ENCODE peak calls at places on chromosomes 6 and 20, in eight cellular contexts. J is DMS53; B is Right ventricle myocardium inferior; P is HEK293T; Z is naive B cell; I is stimulated activated CD4-positive, alpha-beta T cell treated with anti-CD3 and anti-CD28 coated beads, Interleukin-2, amount 100 ng/mL, for 48 hours; O is HCT116; D is osteocyte. Q is an unnamed sample.

GRCh38 chr20:8932192-8933150 is 136.4 kb upstream of the PLCB4 start:
- DNase-seq in B (no peak), D (no peak), J (peak), Z (no peak), P (no peak), I (no peak), O (no peak), Q (no peak)

GRCh38 chr20:25040438-25040831 is 17.5 kb downstream of the ACSS1 start:
- DNase-seq in B (no peak), O (no peak), P (no peak), I (no peak), Z (no peak), J (no peak), D (no peak), Q (no peak)

GRCh38 chr20:35007413-35007812 is 51.7 kb downstream of the MYH7B start:
- DNase-seq in I (no peak), O (no peak), Z (no peak), J (no peak), P (no peak), B (peak), D (no peak), Q (peak)

GRCh38 chr6:55047433-55048044 is 126.8 kb upstream of the HCRTR2 start:
- DNase-seq in B (no peak), O (no peak), J (no peak), Z (no peak), P (no peak), D (no peak), I (no peak), Q (no peak)

GRCh38 chr6:166936079-166936787 is 20.1 kb downstream of the RNASET2 start:
- DNase-seq in I (no peak), P (no peak), B (no peak), D (peak), J (no peak), O (no peak), Z (peak), Q (no peak)

GRCh38 chr6:18528084-18528743 is 141.1 kb downstream of the RNF144B start:
- DNase-seq in I (no peak), D (no peak), J (peak), P (no peak), Z (no peak), B (no peak), O (no peak), Q (no peak)

GRCh38 chr20:43975096-43975768 is 60.6 kb downstream of the TOX2 start:
- DNase-seq in O (peak), P (no peak), J (peak), I (no peak), D (no peak), B (no peak), Z (no peak), Q (no peak)

GRCh38 chr6:32815996-32816395 is 806 bp downstream of the HLA-DOB start:
- DNase-seq in J (no peak), D (no peak), I (no peak), P (no peak), B (no peak), O (no peak), Z (peak), Q (no peak)

GRCh38 chr20:63128956-63129355 is 87.0 kb downstream of the YTHDF1 start:
- DNase-seq in J (no peak), D (peak), Z (no peak), P (no peak), O (no peak), B (no peak), I (no peak), Q (no peak)

GRCh38 chr6:17484201-17484606 is 90.8 kb downstream of the CAP2 start:
- DNase-seq in Z (no peak), I (no peak), P (peak), B (no peak), D (no peak), J (no peak), O (no peak), Q (no peak)

GRCh38 chr6:169751242-169752073 is at the start of the genes DYNLT2 and ERMARD:
- DNase-seq in D (peak), Z (peak), B (peak), I (peak), J (peak), O (peak), P (peak), Q (peak)

GRCh38 chr6:158853072-158853871 is 34.1 kb upstream of the EZR start:
- DNase-seq in O (peak), B (peak), P (peak), D (no peak), I (peak), Z (peak), J (peak), Q (peak)

GRCh38 chr6:98880486-98880885 is 46.1 kb downstream of the POU3F2 start:
- DNase-seq in Z (no peak), B (no peak), J (no peak), I (no peak), P (no peak), O (no peak), D (no peak), Q (no peak)

GRCh38 chr6:116059713-116060571 is 749 bp downstream of the FRK start:
- DNase-seq in D (no peak), Z (no peak), J (peak), I (no peak), O (no peak), P (no peak), B (no peak), Q (no peak)

GRCh38 chr6:87066449-87067288 is 28.2 kb downstream of the CGA start:
- DNase-seq in D (no peak), Z (peak), O (peak), I (peak), P (peak), B (no peak), J (peak), Q (no peak)

GRCh38 chr6:33455051-33455450 is 675 bp downstream of the ZBTB9 start:
- DNase-seq in Z (no peak), P (no peak), D (no peak), B (no peak), O (no peak), I (no peak), J (peak), Q (no peak)

GRCh38 chr6:193773-194310 is 98.4 kb upstream of the DUSP22 start:
- DNase-seq in J (no peak), O (no peak), D (no peak), P (no peak), I (no peak), Z (peak), B (no peak), Q (no peak)

GRCh38 chr6:15715060-15715459 is 52.2 kb upstream of the DTNBP1 start:
- DNase-seq in I (peak), D (no peak), J (peak), O (no peak), B (no peak), P (no peak), Z (no peak), Q (no peak)

GRCh38 chr6:49457771-49458170 is 5.3 kb downstream of the MMUT start:
- DNase-seq in J (no peak), O (no peak), P (no peak), B (no peak), Z (no peak), I (no peak), D (no peak), Q (no peak)

GRCh38 chr6:8743146-8743745 is 307.9 kb upstream of the SLC35B3 start:
- DNase-seq in I (no peak), D (no peak), P (no peak), B (no peak), J (peak), O (peak), Z (no peak), Q (no peak)

GRCh38 chr6:16683524-16684194 is 77.6 kb downstream of the ATXN1 start:
- DNase-seq in B (no peak), O (peak), I (no peak), P (no peak), J (no peak), Z (no peak), D (no peak), Q (no peak)

GRCh38 chr6:89047473-89047872 is 33.1 kb upstream of the PNRC1 start:
- DNase-seq in B (no peak), Z (no peak), O (no peak), J (peak), I (no peak), P (no peak), D (no peak), Q (no peak)

GRCh38 chr6:164417537-164417936 is 891.9 kb downstream of the C6orf118 start:
- DNase-seq in D (no peak), B (no peak), I (no peak), P (no peak), O (no peak), J (no peak), Z (no peak), Q (no peak)

GRCh38 chr6:135935951-135936601 is 84.6 kb downstream of the PDE7B start:
- DNase-seq in P (no peak), B (no peak), J (peak), D (no peak), O (no peak), I (no peak), Z (no peak), Q (no peak)

GRCh38 chr6:25972128-25972527 is 9.5 kb downstream of the TRIM38 start:
- DNase-seq in B (no peak), I (no peak), Z (no peak), J (no peak), D (no peak), P (no peak), O (no peak), Q (no peak)

GRCh38 chr20:4171538-4172116 is 156.3 kb upstream of the RNF24 start:
- DNase-seq in Z (no peak), O (no peak), P (no peak), I (no peak), J (peak), B (no peak), D (no peak), Q (no peak)

GRCh38 chr6:26065952-26066380 is 21.3 kb upstream of the HFE start:
- DNase-seq in D (no peak), O (peak), B (no peak), Z (peak), P (peak), I (peak), J (peak), Q (no peak)

GRCh38 chr6:89970609-89971337 is 76.5 kb downstream of the GJA10 start:
- DNase-seq in I (no peak), P (peak), O (peak), Z (no peak), B (peak), D (no peak), J (peak), Q (no peak)

GRCh38 chr20:57769756-57770155 is 59.9 kb upstream of the PMEPA1 start:
- DNase-seq in I (no peak), J (no peak), B (no peak), D (no peak), Z (no peak), O (no peak), P (no peak), Q (no peak)

GRCh38 chr6:15113587-15113986 is 132.3 kb upstream of the JARID2 start:
- DNase-seq in P (no peak), Z (no peak), O (no peak), I (no peak), J (no peak), D (no peak), B (no peak), Q (no peak)

GRCh38 chr6:168015492-168016175 is 18.2 kb downstream of the KIF25 start:
- DNase-seq in B (no peak), I (no peak), Z (no peak), P (no peak), J (no peak), O (no peak), D (peak), Q (no peak)